ENCODE peak calls at places on chromosome 13, in four cellular contexts. One of them, this sample, is unnamed.

GRCh38 chr13:27961227-27962085 is 7.7 kb downstream of the CDX2 start:
- DNase-seq in HepG2: peak
- DNase-seq in K562: no peak
- DNase-seq in GM12878: no peak
- DNase-seq in this sample: no peak

GRCh38 chr13:99354371-99354951 is 47.3 kb upstream of the GPR183 start:
- DNase-seq in GM12878: peak
- DNase-seq in HepG2: no peak
- DNase-seq in K562: no peak
- DNase-seq in this sample: peak

GRCh38 chr13:46160474-46161066 is 21.4 kb downstream of the LCP1 start:
- DNase-seq in K562: peak
- DNase-seq in HepG2: peak
- DNase-seq in GM12878: no peak
- DNase-seq in this sample: no peak

GRCh38 chr13:47696677-47697076 is 304.4 kb downstream of the SUCLA2 start:
- DNase-seq in K562: no peak
- DNase-seq in GM12878: no peak
- DNase-seq in HepG2: no peak
- DNase-seq in this sample: no peak

GRCh38 chr13:78593652-78594494 is 9.5 kb downstream of the POU4F1 start:
- DNase-seq in K562: no peak
- DNase-seq in HepG2: no peak
- DNase-seq in GM12878: no peak
- DNase-seq in this sample: peak

GRCh38 chr13:75432045-75432444 is 49.9 kb downstream of the TBC1D4 start:
- DNase-seq in GM12878: no peak
- DNase-seq in K562: peak
- DNase-seq in HepG2: peak
- DNase-seq in this sample: no peak

GRCh38 chr13:56187331-56187730 is 953.4 kb upstream of the PRR20A start:
- DNase-seq in K562: no peak
- DNase-seq in HepG2: no peak
- DNase-seq in GM12878: no peak
- DNase-seq in this sample: no peak

GRCh38 chr13:105543742-105544141 is 991.7 kb downstream of the EFNB2 start:
- DNase-seq in GM12878: no peak
- DNase-seq in K562: no peak
- DNase-seq in HepG2: no peak
- DNase-seq in this sample: no peak

GRCh38 chr13:40777166-40777956 is 6.4 kb upstream of the MRPS31 start:
- DNase-seq in HepG2: peak
- DNase-seq in K562: peak
- DNase-seq in GM12878: no peak
- DNase-seq in this sample: no peak

GRCh38 chr13:64369121-64369520 is 2861.0 kb downstream of the PCDH9 start:
- DNase-seq in GM12878: no peak
- DNase-seq in HepG2: no peak
- DNase-seq in K562: no peak
- DNase-seq in this sample: no peak

GRCh38 chr13:53028637-53029121 is at the start of gene OLFM4:
- DNase-seq in HepG2: no peak
- DNase-seq in K562: no peak
- DNase-seq in GM12878: no peak
- DNase-seq in this sample: peak

GRCh38 chr13:40024578-40024952 is 369.1 kb downstream of the COG6 start:
- DNase-seq in HepG2: no peak
- DNase-seq in K562: no peak
- DNase-seq in GM12878: no peak
- DNase-seq in this sample: no peak

GRCh38 chr13:79455331-79455730 is 25.6 kb upstream of the NDFIP2 start:
- DNase-seq in GM12878: no peak
- DNase-seq in K562: no peak
- DNase-seq in HepG2: no peak
- DNase-seq in this sample: no peak

GRCh38 chr13:95137096-95137495 is 164.2 kb downstream of the ABCC4 start:
- DNase-seq in GM12878: no peak
- DNase-seq in HepG2: no peak
- DNase-seq in K562: no peak
- DNase-seq in this sample: no peak

GRCh38 chr13:51041126-51041525 is 69.9 kb downstream of the C13orf42 start:
- DNase-seq in GM12878: no peak
- DNase-seq in K562: no peak
- DNase-seq in HepG2: no peak
- DNase-seq in this sample: no peak

GRCh38 chr13:53250272-53250875 is 221.8 kb downstream of the OLFM4 start:
- DNase-seq in GM12878: peak
- DNase-seq in K562: peak
- DNase-seq in HepG2: peak
- DNase-seq in this sample: no peak

GRCh38 chr13:42878721-42879120 is 97.3 kb downstream of the FAM216B start:
- DNase-seq in K562: no peak
- DNase-seq in GM12878: no peak
- DNase-seq in HepG2: no peak
- DNase-seq in this sample: no peak

GRCh38 chr13:98325724-98326123 is 148.7 kb upstream of the RNF113B start:
- DNase-seq in GM12878: no peak
- DNase-seq in K562: no peak
- DNase-seq in HepG2: no peak
- DNase-seq in this sample: no peak

GRCh38 chr13:87244256-87244870 is 426.8 kb upstream of the SLITRK5 start:
- DNase-seq in HepG2: no peak
- DNase-seq in GM12878: no peak
- DNase-seq in K562: peak
- DNase-seq in this sample: no peak

GRCh38 chr13:29684441-29684840 is 89.0 kb upstream of the SLC7A1 start:
- DNase-seq in HepG2: no peak
- DNase-seq in GM12878: no peak
- DNase-seq in K562: no peak
- DNase-seq in this sample: no peak

GRCh38 chr13:51550151-51550550 is 34.1 kb upstream of the WDFY2 start:
- DNase-seq in K562: no peak
- DNase-seq in HepG2: no peak
- DNase-seq in GM12878: no peak
- DNase-seq in this sample: no peak

GRCh38 chr13:106277483-106278154 is 257.8 kb downstream of the EFNB2 start:
- DNase-seq in HepG2: no peak
- DNase-seq in GM12878: no peak
- DNase-seq in K562: no peak
- DNase-seq in this sample: no peak

GRCh38 chr13:73059460-73060250 is 850 bp downstream of the KLF5 start:
- DNase-seq in K562: peak
- DNase-seq in GM12878: no peak
- DNase-seq in HepG2: peak
- DNase-seq in this sample: no peak

GRCh38 chr13:46754812-46755211 is 42.1 kb downstream of the ESD start:
- DNase-seq in GM12878: no peak
- DNase-seq in K562: no peak
- DNase-seq in HepG2: no peak
- DNase-seq in this sample: no peak

GRCh38 chr13:95319551-95320274 is 18.5 kb upstream of the ABCC4 start:
- DNase-seq in K562: no peak
- DNase-seq in HepG2: no peak
- DNase-seq in GM12878: no peak
- DNase-seq in this sample: no peak

GRCh38 chr13:69565334-69565733 is 542.3 kb upstream of the ATXN8OS start:
- DNase-seq in HepG2: peak
- DNase-seq in K562: peak
- DNase-seq in GM12878: peak
- DNase-seq in this sample: no peak

GRCh38 chr13:92767468-92767867 is 459.1 kb upstream of the GPC6 start:
- DNase-seq in HepG2: no peak
- DNase-seq in GM12878: no peak
- DNase-seq in K562: no peak
- DNase-seq in this sample: no peak

GRCh38 chr13:102045713-102046112 is 356.1 kb downstream of the FGF14 start:
- DNase-seq in HepG2: no peak
- DNase-seq in K562: no peak
- DNase-seq in GM12878: no peak
- DNase-seq in this sample: no peak

DNA sequence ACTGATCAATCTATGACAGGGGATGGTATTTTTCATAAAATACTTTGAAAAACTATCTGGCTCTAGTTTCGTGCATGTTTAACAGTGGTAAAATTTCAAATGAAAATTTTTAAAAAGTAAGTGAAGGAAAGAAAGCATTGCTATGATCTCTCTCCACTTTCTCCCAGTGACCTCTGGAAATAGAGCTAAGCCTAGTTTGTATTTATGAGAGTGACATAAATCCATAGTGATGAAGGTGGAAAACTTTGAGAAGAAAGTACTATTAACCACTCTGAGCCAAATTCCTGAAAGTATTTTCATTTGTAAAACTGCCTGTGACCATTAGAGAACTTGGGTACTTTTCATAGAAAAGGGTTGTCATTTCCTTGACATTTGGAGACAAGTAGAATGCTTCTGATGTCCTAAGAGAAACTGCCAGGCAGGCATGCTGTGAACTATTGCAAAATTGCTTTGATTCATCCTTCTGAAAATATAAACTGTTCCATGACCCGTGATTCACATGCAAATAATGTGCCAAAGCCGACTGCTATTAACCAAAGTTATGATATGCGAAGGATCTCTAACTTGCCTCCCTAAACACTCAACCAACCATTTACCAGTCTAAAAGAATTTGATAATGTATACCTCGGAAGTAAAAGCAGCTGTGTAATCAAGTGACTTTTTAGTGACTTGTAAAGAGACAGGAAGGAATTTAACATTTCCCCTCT is 133.2 kb downstream of the VWA8 start:
- DNase-seq in HepG2: no peak
- DNase-seq in GM12878: no peak
- DNase-seq in K562: no peak
- DNase-seq in this sample: no peak
- TF ChIP-seq KDM1A in HepG2: no peak
- TF ChIP-seq KDM1A in GM12878: no peak
- TF ChIP-seq KDM1A in K562: no peak
- TF ChIP-seq KDM1A in this sample: no peak

DNA sequence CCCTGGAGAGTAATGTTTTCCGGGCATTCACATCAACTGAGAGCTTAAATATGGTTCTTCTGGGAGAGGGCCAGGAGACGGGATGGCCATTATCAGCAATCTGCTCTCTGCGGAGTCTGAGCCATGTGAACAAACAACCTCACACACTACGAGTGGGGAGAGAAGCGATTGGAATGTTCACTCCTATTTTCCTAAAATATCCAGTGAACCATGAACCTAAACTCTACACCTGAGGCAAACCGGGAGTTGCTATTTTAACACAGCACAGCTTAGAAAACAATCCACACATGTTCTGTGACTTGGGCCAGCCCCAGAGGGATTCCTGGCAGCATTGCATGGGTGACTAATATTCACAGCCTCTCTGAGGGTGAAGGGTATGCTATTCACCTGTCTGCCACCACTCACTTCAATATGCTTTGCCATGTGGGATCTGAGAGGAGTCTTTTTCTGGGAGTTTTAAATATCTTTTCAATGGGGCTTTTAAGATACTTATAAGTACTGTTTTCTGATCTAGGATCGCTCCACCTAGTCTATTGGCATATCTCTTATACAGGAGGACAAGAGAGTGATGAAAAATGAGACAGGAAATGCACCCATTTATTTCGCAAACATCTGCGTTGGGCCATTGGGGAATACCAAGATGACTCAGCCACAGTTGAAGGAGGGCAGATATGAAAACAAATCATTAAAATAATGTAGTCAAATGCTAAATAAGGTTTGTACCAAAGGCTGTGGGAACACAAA is 72.6 kb upstream of the SERP2 start:
- DNase-seq in HepG2: no peak
- DNase-seq in K562: no peak
- DNase-seq in GM12878: peak
- DNase-seq in this sample: no peak
- TF ChIP-seq SRF in HepG2: no peak
- TF ChIP-seq SRF in K562: no peak
- TF ChIP-seq SRF in GM12878: no peak
- TF ChIP-seq SRF in this sample: no peak

GRCh38 chr13:109744512-109745051 is 41.8 kb downstream of the IRS2 start:
- DNase-seq in K562: peak
- DNase-seq in HepG2: no peak
- DNase-seq in GM12878: no peak
- DNase-seq in this sample: no peak
- TF ChIP-seq KDM1A in K562: no peak
- TF ChIP-seq KDM1A in HepG2: no peak
- TF ChIP-seq KDM1A in GM12878: no peak
- TF ChIP-seq KDM1A in this sample: no peak

GRCh38 chr13:23609414-23610186 is 39.4 kb downstream of the TNFRSF19 start:
- DNase-seq in GM12878: no peak
- DNase-seq in HepG2: no peak
- DNase-seq in K562: no peak
- DNase-seq in this sample: no peak

GRCh38 chr13:23608704-23609413 is 38.6 kb downstream of the TNFRSF19 start:
- DNase-seq in GM12878: no peak
- DNase-seq in K562: no peak
- DNase-seq in HepG2: peak
- DNase-seq in this sample: no peak

GRCh38 chr13:23612182-23612581 is 42.0 kb downstream of the TNFRSF19 start:
- DNase-seq in GM12878: no peak
- DNase-seq in K562: no peak
- DNase-seq in HepG2: no peak
- DNase-seq in this sample: no peak

GRCh38 chr13:23610187-23610576 is 40.0 kb downstream of the TNFRSF19 start:
- DNase-seq in GM12878: no peak
- DNase-seq in HepG2: peak
- DNase-seq in K562: no peak
- DNase-seq in this sample: no peak

GRCh38 chr13:23610966-23611486 is 40.8 kb downstream of the TNFRSF19 start:
- DNase-seq in K562: no peak
- DNase-seq in HepG2: no peak
- DNase-seq in GM12878: no peak
- DNase-seq in this sample: no peak
- TF ChIP-seq SRF in K562: no peak
- TF ChIP-seq SRF in HepG2: no peak
- TF ChIP-seq SRF in GM12878: no peak
- TF ChIP-seq SRF in this sample: no peak

GRCh38 chr13:109593230-109593629 is 193.2 kb downstream of the IRS2 start:
- DNase-seq in HepG2: no peak
- DNase-seq in K562: no peak
- DNase-seq in GM12878: no peak
- DNase-seq in this sample: no peak

GRCh38 chr13:109592776-109593175 is 193.6 kb downstream of the IRS2 start:
- DNase-seq in GM12878: no peak
- DNase-seq in K562: no peak
- DNase-seq in HepG2: peak
- DNase-seq in this sample: no peak

GRCh38 chr13:109600078-109600477 is 186.3 kb downstream of the IRS2 start:
- DNase-seq in K562: no peak
- DNase-seq in GM12878: no peak
- DNase-seq in HepG2: no peak
- DNase-seq in this sample: no peak

DNA sequence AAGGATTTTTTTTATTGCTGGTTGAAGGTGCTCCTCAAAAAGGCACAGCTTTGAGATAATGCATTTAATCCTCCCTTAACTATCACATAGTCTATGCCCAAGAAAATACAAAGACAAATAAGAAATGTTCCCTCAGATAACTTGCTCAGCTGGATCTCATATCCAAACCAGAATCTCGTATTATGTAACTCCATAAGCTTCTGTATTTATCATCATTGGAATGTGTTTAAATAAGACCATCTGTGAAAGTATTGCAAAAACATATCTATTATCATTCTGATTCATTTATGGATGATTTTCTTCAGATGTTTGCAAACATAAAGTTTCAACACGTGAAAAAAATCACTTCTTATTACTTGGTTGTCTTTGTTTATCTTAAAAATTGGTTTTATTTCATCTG is 190.9 kb downstream of the IRS2 start:
- DNase-seq in K562: no peak
- DNase-seq in HepG2: no peak
- DNase-seq in GM12878: no peak
- DNase-seq in this sample: no peak
- TF ChIP-seq KDM1A in K562: no peak
- TF ChIP-seq KDM1A in HepG2: no peak
- TF ChIP-seq KDM1A in GM12878: no peak
- TF ChIP-seq KDM1A in this sample: no peak

This sample was measured in H1.